ENCODE peak calls at places on chromosome 4, in four cellular contexts. One of them, this sample, is unnamed.

GRCh38 chr4:102826105-102826889 is 1.1 kb downstream of the UBE2D3 start:
- DNase-seq in K562: no peak
- DNase-seq in HCT116: no peak
- DNase-seq in SK-N-SH: no peak
- DNase-seq in this sample: no peak

GRCh38 chr4:184851200-184851541 is 25.4 kb upstream of the ACSL1 start:
- DNase-seq in K562: no peak
- DNase-seq in HCT116: no peak
- DNase-seq in SK-N-SH: no peak
- DNase-seq in this sample: no peak

GRCh38 chr4:66430856-66431255 is 760.6 kb upstream of the EPHA5 start:
- DNase-seq in K562: no peak
- DNase-seq in HCT116: no peak
- DNase-seq in SK-N-SH: no peak
- DNase-seq in this sample: no peak

GRCh38 chr4:73453701-73454005 is 17.6 kb downstream of the AFP start:
- DNase-seq in K562: no peak
- DNase-seq in HCT116: no peak
- DNase-seq in SK-N-SH: no peak
- DNase-seq in this sample: no peak

GRCh38 chr4:122503214-122503613 is 46.7 kb upstream of the IL2 start:
- DNase-seq in K562: no peak
- DNase-seq in HCT116: no peak
- DNase-seq in SK-N-SH: no peak
- DNase-seq in this sample: no peak

GRCh38 chr4:8587469-8588195 is 4.9 kb upstream of the CPZ start:
- DNase-seq in K562: no peak
- DNase-seq in HCT116: no peak
- DNase-seq in SK-N-SH: peak
- DNase-seq in this sample: no peak

GRCh38 chr4:155943610-155944329 is 9.9 kb downstream of the CTSO start:
- DNase-seq in K562: no peak
- DNase-seq in HCT116: no peak
- DNase-seq in SK-N-SH: no peak
- DNase-seq in this sample: no peak

GRCh38 chr4:45317276-45317675 is 590.9 kb upstream of the GNPDA2 start:
- DNase-seq in K562: no peak
- DNase-seq in HCT116: no peak
- DNase-seq in SK-N-SH: no peak
- DNase-seq in this sample: no peak

GRCh38 chr4:6245246-6246169 is 24.1 kb upstream of the WFS1 start:
- DNase-seq in K562: no peak
- DNase-seq in HCT116: no peak
- DNase-seq in SK-N-SH: peak
- DNase-seq in this sample: no peak

GRCh38 chr4:7427326-7428260 is 7.1 kb downstream of the PSAPL1 start:
- DNase-seq in K562: no peak
- DNase-seq in HCT116: no peak
- DNase-seq in SK-N-SH: peak
- DNase-seq in this sample: no peak

GRCh38 chr4:52051615-52052474 is 741 bp downstream of the SPATA18 start:
- DNase-seq in K562: no peak
- DNase-seq in HCT116: no peak
- DNase-seq in SK-N-SH: peak
- DNase-seq in this sample: peak

GRCh38 chr4:70892086-70892769 is 9.9 kb upstream of the MOB1B start:
- DNase-seq in K562: no peak
- DNase-seq in HCT116: no peak
- DNase-seq in SK-N-SH: no peak
- DNase-seq in this sample: no peak

GRCh38 chr4:79958511-79959264 is 114.3 kb downstream of the ANTXR2 start:
- DNase-seq in K562: no peak
- DNase-seq in HCT116: no peak
- DNase-seq in SK-N-SH: no peak
- DNase-seq in this sample: no peak

GRCh38 chr4:97404876-97405523 is 738.3 kb downstream of the STPG2 start:
- DNase-seq in K562: no peak
- DNase-seq in HCT116: no peak
- DNase-seq in SK-N-SH: no peak
- DNase-seq in this sample: no peak
- TF ChIP-seq ELF1 in K562: no peak
- TF ChIP-seq ELF1 in HCT116: no peak
- TF ChIP-seq ELF1 in SK-N-SH: no peak
- TF ChIP-seq ELF1 in this sample: no peak

DNA sequence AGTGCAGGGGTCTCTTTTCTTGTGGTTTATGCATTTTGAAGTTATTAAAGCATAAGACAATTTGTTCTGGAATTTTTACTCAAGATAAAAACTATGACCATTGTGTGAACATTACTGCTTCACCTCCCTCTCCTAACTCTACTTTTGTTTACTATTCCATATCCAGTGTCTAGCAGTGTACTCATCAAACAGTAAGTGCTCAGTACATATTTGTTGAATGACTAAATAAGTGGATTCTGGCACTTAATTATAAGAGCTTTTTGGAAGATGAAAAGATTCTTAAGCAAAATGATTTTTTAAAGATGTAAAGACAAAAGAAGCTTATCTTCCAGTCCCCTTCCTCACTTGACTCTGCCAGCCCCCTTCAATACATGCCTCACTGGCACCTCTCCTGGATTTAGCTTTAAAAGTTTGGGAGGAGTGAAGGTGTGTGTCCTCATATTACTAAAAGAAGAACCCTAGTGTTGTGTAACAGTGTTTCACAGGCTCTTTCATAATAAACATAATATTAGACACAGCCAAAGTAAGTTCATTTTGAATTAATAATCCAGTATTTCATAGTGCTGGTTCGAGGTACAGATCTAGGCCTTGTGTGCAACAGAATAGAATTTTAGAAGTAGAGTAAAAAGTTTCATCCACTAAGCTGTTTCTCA is 53.0 kb downstream of the GAB1 start:
- DNase-seq in K562: no peak
- DNase-seq in HCT116: no peak
- DNase-seq in SK-N-SH: no peak
- DNase-seq in this sample: peak
- TF ChIP-seq ELF1 in K562: no peak
- TF ChIP-seq ELF1 in HCT116: no peak
- TF ChIP-seq ELF1 in SK-N-SH: no peak
- TF ChIP-seq ELF1 in this sample: no peak

GRCh38 chr4:81369898-81370297 is 101.8 kb downstream of the RASGEF1B start:
- DNase-seq in K562: no peak
- DNase-seq in HCT116: no peak
- DNase-seq in SK-N-SH: no peak
- DNase-seq in this sample: no peak

GRCh38 chr4:81366786-81367185 is 104.9 kb downstream of the RASGEF1B start:
- DNase-seq in K562: no peak
- DNase-seq in HCT116: no peak
- DNase-seq in SK-N-SH: no peak
- DNase-seq in this sample: no peak
- TF ChIP-seq ELF1 in K562: no peak
- TF ChIP-seq ELF1 in HCT116: no peak
- TF ChIP-seq ELF1 in SK-N-SH: no peak
- TF ChIP-seq ELF1 in this sample: no peak

GRCh38 chr4:100099746-100100145 is 90.5 kb downstream of the DDIT4L start:
- DNase-seq in K562: no peak
- DNase-seq in HCT116: no peak
- DNase-seq in SK-N-SH: no peak
- DNase-seq in this sample: no peak
- TF ChIP-seq ELF1 in K562: no peak
- TF ChIP-seq ELF1 in HCT116: no peak
- TF ChIP-seq ELF1 in SK-N-SH: no peak
- TF ChIP-seq ELF1 in this sample: no peak

GRCh38 chr4:3040447-3041191 is 33.7 kb downstream of the HTT-AS start:
- DNase-seq in K562: no peak
- DNase-seq in HCT116: no peak
- DNase-seq in SK-N-SH: no peak
- DNase-seq in this sample: no peak

GRCh38 chr4:3043272-3044020 is 30.9 kb downstream of the HTT-AS start:
- DNase-seq in K562: no peak
- DNase-seq in HCT116: no peak
- DNase-seq in SK-N-SH: no peak
- DNase-seq in this sample: no peak

GRCh38 chr4:3042226-3042625 is 32.1 kb downstream of the HTT-AS start:
- DNase-seq in K562: no peak
- DNase-seq in HCT116: no peak
- DNase-seq in SK-N-SH: no peak
- DNase-seq in this sample: no peak

GRCh38 chr4:3039706-3040366 is 34.5 kb downstream of the HTT-AS start:
- DNase-seq in K562: no peak
- DNase-seq in HCT116: no peak
- DNase-seq in SK-N-SH: no peak
- DNase-seq in this sample: no peak

GRCh38 chr4:3041192-3042142 is 32.9 kb downstream of the HTT-AS start:
- DNase-seq in K562: no peak
- DNase-seq in HCT116: no peak
- DNase-seq in SK-N-SH: peak
- DNase-seq in this sample: peak
- TF ChIP-seq ELF1 in K562: no peak
- TF ChIP-seq ELF1 in HCT116: no peak
- TF ChIP-seq ELF1 in SK-N-SH: no peak
- TF ChIP-seq ELF1 in this sample: no peak

This sample was measured in HepG2.